ENCODE peak calls at places on chromosome X, in seven cellular contexts. T is fibroblast of the aortic adventitia, D is cardiac fibroblast, X is vagina, V is AG09309, G is epithelial cell of esophagus, B is BE2C. M is an unnamed sample.

GRCh38 chrX:129759576-129760061 is 20.1 kb upstream of the SASH3 start:
- DNase-seq in X (no peak), D (peak; percentile 86), G (peak; percentile 67), B (no peak), T (peak; percentile 84), V (peak; percentile 62), M (peak; percentile 48)

GRCh38 chrX:87518504-87518903 is 902 bp downstream of the KLHL4 start:
- DNase-seq in T (peak; percentile 33), V (no peak), G (peak; percentile 35), B (no peak), D (peak; percentile 7), X (no peak), M (no peak)

GRCh38 chrX:133150730-133151129 is 53.8 kb upstream of the USP26 start:
- DNase-seq in G (no peak), V (no peak), X (no peak), T (no peak), B (no peak), D (no peak), M (no peak)

GRCh38 chrX:44569122-44569521 is 26.5 kb upstream of the FUNDC1 start:
- DNase-seq in V (no peak), X (no peak), D (peak; percentile 0), T (peak; percentile 26), B (no peak), G (no peak), M (peak; percentile 17)

GRCh38 chrX:154540897-154541535 is 5.6 kb downstream of the G6PD start:
- DNase-seq in V (no peak), X (no peak), T (no peak), G (peak; percentile 83), B (no peak), D (no peak), M (no peak)

GRCh38 chrX:39972340-39972739 is 125.4 kb downstream of the BCOR start:
- DNase-seq in V (peak; percentile 32), X (no peak), B (no peak), T (peak; percentile 23), G (peak; percentile 38), D (peak; percentile 21), M (peak; percentile 54)

GRCh38 chrX:71550578-71550977 is 17.7 kb downstream of the OGT start:
- DNase-seq in V (no peak), T (peak; percentile 29), G (no peak), D (no peak), X (no peak), B (no peak), M (no peak)

GRCh38 chrX:149221246-149221645 is 283.9 kb downstream of the IDS start:
- DNase-seq in G (no peak), X (no peak), V (no peak), B (no peak), D (no peak), T (no peak), M (peak; percentile 11)

GRCh38 chrX:115494133-115494532 is 66.8 kb upstream of the PLS3 start:
- DNase-seq in X (no peak), D (no peak), B (no peak), V (no peak), T (no peak), G (no peak), M (peak; percentile 1)

GRCh38 chrX:130172127-130172834 is 519 bp downstream of the RAB33A start:
- DNase-seq in V (no peak), D (no peak), G (no peak), B (peak; percentile 13), X (no peak), T (no peak), M (no peak)

GRCh38 chrX:34654939-34655338 is 2.1 kb downstream of the TMEM47 start:
- DNase-seq in X (no peak), D (no peak), V (no peak), B (no peak), G (no peak), T (peak; percentile 28), M (no peak)

GRCh38 chrX:11461181-11462001 is 168.2 kb downstream of the AMELX start:
- DNase-seq in D (peak; percentile 82), T (peak; percentile 77), B (no peak), V (no peak), X (no peak), G (no peak), M (peak; percentile 52)

GRCh38 chrX:11462648-11463047 is 169.4 kb downstream of the AMELX start:
- DNase-seq in D (no peak), X (no peak), T (no peak), B (no peak), V (no peak), G (no peak), M (no peak)

GRCh38 chrX:11462136-11462535 is 168.9 kb downstream of the AMELX start:
- DNase-seq in X (no peak), T (no peak), B (no peak), G (no peak), V (no peak), D (no peak), M (peak; percentile 62)

GRCh38 chrX:11458175-11458574 is 165.0 kb downstream of the AMELX start:
- DNase-seq in T (peak; percentile 76), G (no peak), V (no peak), D (peak; percentile 60), X (no peak), B (no peak), M (peak; percentile 48)

GRCh38 chrX:11460347-11460746 is 167.1 kb downstream of the AMELX start:
- DNase-seq in X (no peak), G (no peak), B (no peak), T (no peak), V (no peak), D (no peak), M (no peak)
- TF ChIP-seq CTCF in X (no peak), G (no peak), B (no peak), T (no peak), V (no peak), D (peak; percentile 4), M (no peak)

DNA sequence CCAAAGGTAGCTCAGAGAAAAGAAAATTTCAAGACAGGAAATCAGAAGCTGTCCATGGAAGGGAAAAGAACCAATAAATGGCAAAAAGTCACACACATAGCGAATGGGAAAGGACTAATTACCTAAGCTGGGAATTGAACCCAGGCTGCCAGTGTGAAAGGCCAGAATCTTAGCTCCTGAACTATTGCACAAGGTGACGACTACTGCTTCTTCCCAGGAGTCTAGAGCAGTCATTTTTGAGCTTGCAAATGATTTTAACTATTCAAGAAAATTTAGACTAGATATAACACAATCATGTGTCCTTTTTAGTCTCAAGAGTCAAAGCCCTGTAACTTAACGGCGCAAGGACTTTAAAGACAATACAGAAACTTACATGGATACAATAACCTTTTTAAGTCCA is 34.1 kb upstream of the ZNF81 start:
- DNase-seq in G (peak; percentile 61), T (peak; percentile 56), V (no peak), B (peak; percentile 23), D (peak; percentile 17), X (no peak), M (no peak)
- H3K4me3 ChIP-seq in G (no peak overlapping the region), T (no peak overlapping the region), V (no peak overlapping the region), B (peak overlapping the region; percentile 58), D (no peak overlapping the region), X (no peak overlapping the region), M (no peak overlapping the region)

DNA sequence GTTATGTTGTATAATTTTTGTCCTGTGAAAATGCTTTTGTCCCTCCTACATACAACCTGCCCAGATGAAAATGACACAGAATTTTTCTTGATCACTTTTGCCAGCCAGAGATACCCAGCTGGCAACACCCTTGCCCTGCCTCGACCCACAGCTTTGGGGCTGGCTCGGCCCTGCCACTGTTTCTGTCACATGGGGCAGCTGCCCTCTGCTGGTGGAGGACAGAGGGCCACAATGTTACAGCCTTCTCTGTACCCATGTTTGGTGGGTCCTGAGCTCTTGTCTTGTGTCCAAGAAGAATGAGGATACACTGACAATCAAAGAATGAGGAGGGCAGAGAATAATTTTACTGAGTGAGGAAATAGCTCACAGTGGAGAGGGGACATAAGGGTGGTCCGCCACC is 31.1 kb downstream of the BMP15 start:
- DNase-seq in B (peak; percentile 24), D (no peak), X (no peak), T (no peak), G (peak; percentile 0), V (no peak), M (no peak)
- TF ChIP-seq CTCF in B (peak; percentile 58), D (peak; percentile 24), X (no peak), T (peak; percentile 22), G (peak; percentile 40), V (peak; percentile 49), M (peak; percentile 27)

GRCh38 chrX:93322110-93322509 is 351.3 kb downstream of the NAP1L3 start:
- DNase-seq in T (no peak), X (no peak), V (no peak), D (no peak), B (no peak), G (no peak), M (no peak)
- H3K4me3 ChIP-seq in T (no peak overlapping the region), X (no peak overlapping the region), V (no peak overlapping the region), D (no peak overlapping the region), B (no peak overlapping the region), G (no peak overlapping the region), M (no peak overlapping the region)

DNA sequence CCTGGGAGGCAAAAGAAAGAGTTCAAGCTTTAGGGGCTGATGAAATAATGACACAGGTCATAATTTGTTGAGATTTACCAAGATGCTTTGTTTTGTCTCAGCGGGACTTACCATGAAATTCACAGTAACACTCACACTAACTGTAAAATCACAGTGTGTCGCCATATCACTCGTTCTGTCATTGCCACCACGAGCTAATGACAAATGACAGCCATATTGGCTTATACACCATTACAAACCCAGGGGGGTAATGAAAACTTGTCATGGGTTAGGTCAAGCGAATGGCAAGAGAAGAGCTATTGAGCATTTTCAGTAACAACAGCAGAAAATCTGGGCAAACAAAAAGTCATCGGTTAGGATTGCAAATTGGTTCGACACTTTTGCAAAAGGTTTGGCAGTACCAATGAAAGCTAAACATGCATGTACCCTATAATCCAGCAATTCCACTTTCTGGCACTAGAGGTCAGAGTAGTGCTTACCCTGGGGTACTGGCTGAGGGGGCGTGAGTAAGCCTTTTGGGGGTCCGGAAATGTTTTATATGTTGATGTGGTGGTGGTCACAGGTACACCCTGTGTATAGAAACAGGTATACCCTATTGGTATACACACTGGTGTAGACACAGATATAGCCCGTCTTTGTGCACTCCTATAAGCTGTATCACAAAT is 83.9 kb upstream of the RAI2 start:
- DNase-seq in D (no peak), V (no peak), G (peak; percentile 3), T (peak; percentile 3), X (no peak), B (peak; percentile 25), M (peak; percentile 4)
- TF ChIP-seq CTCF in D (peak; percentile 34), V (peak; percentile 52), G (peak; percentile 48), T (peak; percentile 50), X (peak; percentile 13), B (peak; percentile 67), M (peak; percentile 27)

GRCh38 chrX:119482041-119482440 is 13.8 kb downstream of the SLC25A5 start:
- DNase-seq in T (no peak), G (no peak), D (no peak), V (no peak), B (no peak), X (no peak), M (no peak)
- H3K4me3 ChIP-seq in T (no peak overlapping the region), G (no peak overlapping the region), D (peak overlapping the region; percentile 40), V (peak overlapping the region; percentile 27), B (peak overlapping the region; percentile 19), X (peak overlapping the region; percentile 33), M (peak overlapping the region; percentile 44)

M was measured in foreskin fibroblast.